ENCODE peak calls at places on chromosomes 12 and 14, in eight cellular contexts. H, Z, J, E, A, L, C and B are unnamed samples.

GRCh38 chr12:1630827-1631591 is 2.0 kb downstream of the WNT5B start:
- DNase-seq in H (no peak), Z (no peak), J (no peak), E (peak), A (no peak), L (no peak), C (peak), B (no peak)

GRCh38 chr12:44295958-44296623 is 460.2 kb downstream of the TMEM117 start:
- DNase-seq in H (no peak), Z (no peak), J (no peak), E (no peak), A (no peak), L (no peak), C (no peak), B (no peak)

GRCh38 chr14:71711619-71712018 is 220.6 kb upstream of the RGS6 start:
- DNase-seq in H (peak), Z (peak), J (peak), E (peak), A (no peak), L (no peak), C (no peak), B (peak)

GRCh38 chr12:98399532-98399931 is 115.9 kb upstream of the TMPO start:
- DNase-seq in H (peak), Z (peak), J (peak), E (no peak), A (no peak), L (peak), C (no peak), B (no peak)

GRCh38 chr14:60349663-60350365 is 100.8 kb downstream of the PPM1A start:
- DNase-seq in H (peak), Z (peak), J (peak), E (peak), A (peak), L (peak), C (no peak), B (peak)

GRCh38 chr12:47744778-47745436 is 13.8 kb downstream of the RAPGEF3 start:
- DNase-seq in H (no peak), Z (no peak), J (no peak), E (no peak), A (no peak), L (no peak), C (no peak), B (no peak)

GRCh38 chr12:110813298-110813697 is 33.5 kb upstream of the CCDC63 start:
- DNase-seq in H (no peak), Z (no peak), J (no peak), E (no peak), A (no peak), L (no peak), C (no peak), B (no peak)

GRCh38 chr12:51270847-51271518 is 768 bp upstream of the SMAGP start:
- DNase-seq in H (peak), Z (peak), J (peak), E (no peak), A (no peak), L (no peak), C (no peak), B (peak)

GRCh38 chr12:118315821-118316220 is 56.9 kb downstream of the TAOK3 start:
- DNase-seq in H (no peak), Z (no peak), J (peak), E (no peak), A (no peak), L (no peak), C (no peak), B (no peak)

GRCh38 chr14:51880810-51881580 is 20.6 kb downstream of the GNG2 start:
- DNase-seq in H (no peak), Z (peak), J (no peak), E (no peak), A (no peak), L (peak), C (no peak), B (no peak)

GRCh38 chr14:38951451-38951850 is 151.6 kb downstream of the SEC23A start:
- DNase-seq in H (peak), Z (peak), J (peak), E (no peak), A (no peak), L (no peak), C (no peak), B (no peak)

GRCh38 chr12:19462441-19462840 is 23.1 kb downstream of the AEBP2 start:
- DNase-seq in H (no peak), Z (peak), J (no peak), E (peak), A (no peak), L (no peak), C (no peak), B (no peak)

GRCh38 chr12:51926718-51927117 is 19.4 kb downstream of the ACVRL1 start:
- DNase-seq in H (no peak), Z (peak), J (peak), E (peak), A (peak), L (peak), C (no peak), B (no peak)

GRCh38 chr14:91401751-91402150 is 15.9 kb downstream of the CCDC88C start:
- DNase-seq in H (no peak), Z (no peak), J (no peak), E (no peak), A (no peak), L (no peak), C (no peak), B (no peak)

GRCh38 chr12:54357802-54358619 is 6.3 kb downstream of the GPR84 start:
- DNase-seq in H (no peak), Z (no peak), J (no peak), E (no peak), A (no peak), L (peak), C (no peak), B (no peak)

GRCh38 chr14:68386950-68387779 is 405.7 kb downstream of the ZFP36L1 start:
- DNase-seq in H (no peak), Z (peak), J (peak), E (no peak), A (no peak), L (no peak), C (no peak), B (no peak)

GRCh38 chr14:26138764-26139445 is 458.9 kb downstream of the NOVA1 start:
- DNase-seq in H (no peak), Z (peak), J (peak), E (no peak), A (no peak), L (no peak), C (no peak), B (peak)

GRCh38 chr12:75724913-75725312 is 213.5 kb upstream of the KRR1 start:
- DNase-seq in H (peak), Z (peak), J (peak), E (peak), A (no peak), L (no peak), C (no peak), B (no peak)

GRCh38 chr12:12278899-12279298 is 12.1 kb upstream of the LRP6 start:
- DNase-seq in H (no peak), Z (peak), J (peak), E (no peak), A (no peak), L (no peak), C (no peak), B (no peak)

GRCh38 chr14:76844223-76844622 is 18.0 kb downstream of the LRRC74A start:
- DNase-seq in H (no peak), Z (peak), J (peak), E (peak), A (peak), L (no peak), C (peak), B (no peak)

GRCh38 chr14:75559451-75560187 is 18.8 kb upstream of the FLVCR2 start:
- DNase-seq in H (peak), Z (peak), J (peak), E (peak), A (peak), L (peak), C (no peak), B (no peak)

GRCh38 chr12:69405466-69405865 is 45.9 kb downstream of the YEATS4 start:
- DNase-seq in H (peak), Z (peak), J (peak), E (peak), A (no peak), L (no peak), C (no peak), B (peak)

GRCh38 chr12:43273467-43273866 is 278.5 kb downstream of the ADAMTS20 start:
- DNase-seq in H (no peak), Z (no peak), J (peak), E (no peak), A (no peak), L (no peak), C (no peak), B (no peak)

GRCh38 chr14:88503754-88504406 is 50.9 kb downstream of the PTPN21 start:
- DNase-seq in H (no peak), Z (no peak), J (no peak), E (no peak), A (no peak), L (no peak), C (no peak), B (no peak)

GRCh38 chr14:56703947-56704346 is 106.3 kb downstream of the OTX2 start:
- DNase-seq in H (no peak), Z (no peak), J (no peak), E (no peak), A (no peak), L (no peak), C (no peak), B (no peak)
- TF ChIP-seq CTCF in H (no peak), Z (no peak), J (no peak), E (no peak), A (no peak), L (no peak), C (no peak), B (no peak)

DNA sequence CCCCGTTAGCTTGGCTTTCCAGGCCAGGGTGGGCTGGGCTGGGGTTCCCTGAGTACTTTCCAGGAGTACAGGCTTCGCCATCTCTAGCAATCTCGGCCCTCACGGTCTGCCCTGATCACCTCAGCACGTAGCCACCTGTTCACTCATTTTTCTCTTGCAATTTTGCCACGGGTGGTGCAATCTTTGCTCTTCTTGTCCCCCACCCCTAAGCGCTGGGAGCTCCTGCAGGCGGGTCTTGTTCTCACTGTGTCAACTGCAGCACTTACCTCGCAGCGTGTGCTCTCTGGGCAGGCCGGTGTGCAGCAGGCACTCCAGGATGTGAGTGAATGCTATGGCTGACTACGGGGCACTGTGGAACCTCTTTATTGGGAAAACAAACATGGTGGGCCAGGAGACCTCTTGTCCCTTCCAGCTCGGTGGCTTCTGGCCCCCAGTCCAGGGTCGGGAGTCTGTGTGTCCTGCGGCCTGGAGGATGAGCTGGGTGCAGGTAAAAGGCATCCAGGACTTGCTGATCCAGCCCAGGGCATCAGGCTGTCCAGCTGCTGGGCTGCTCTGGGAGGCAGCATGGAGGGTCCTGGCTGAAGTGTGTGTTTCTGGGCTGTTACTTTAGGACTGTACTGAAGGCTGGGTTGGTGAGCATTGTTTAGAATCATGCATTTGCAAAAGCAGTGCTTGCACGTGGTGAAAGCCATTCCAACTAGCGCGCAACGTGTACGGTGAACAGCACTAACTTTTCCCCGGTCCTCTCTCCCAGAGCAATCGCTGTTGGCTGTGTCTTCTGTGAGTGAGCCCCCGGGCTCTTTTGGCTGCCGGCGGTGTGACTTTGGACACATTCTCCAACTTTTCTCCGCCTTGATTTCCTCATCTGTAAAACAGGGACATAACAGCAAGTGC is 1.5 kb upstream of the ULK1 start:
- DNase-seq in H (no peak), Z (no peak), J (no peak), E (no peak), A (no peak), L (no peak), C (no peak), B (no peak)
- TF ChIP-seq CTCF in H (no peak), Z (no peak), J (no peak), E (no peak), A (no peak), L (no peak), C (no peak), B (no peak)

GRCh38 chr14:20343092-20343854 is at the start of gene PARP2:
- DNase-seq in H (peak), Z (peak), J (peak), E (peak), A (peak), L (peak), C (peak), B (peak)

GRCh38 chr14:20345366-20345765 is 1.9 kb downstream of the PARP2 start:
- DNase-seq in H (no peak), Z (no peak), J (no peak), E (no peak), A (no peak), L (no peak), C (no peak), B (no peak)

GRCh38 chr14:20346713-20347112 is 3.3 kb downstream of the PARP2 start:
- DNase-seq in H (no peak), Z (no peak), J (no peak), E (no peak), A (no peak), L (no peak), C (no peak), B (no peak)

GRCh38 chr14:20347747-20348146 is 4.3 kb downstream of the PARP2 start:
- DNase-seq in H (no peak), Z (no peak), J (no peak), E (no peak), A (no peak), L (no peak), C (no peak), B (no peak)

DNA sequence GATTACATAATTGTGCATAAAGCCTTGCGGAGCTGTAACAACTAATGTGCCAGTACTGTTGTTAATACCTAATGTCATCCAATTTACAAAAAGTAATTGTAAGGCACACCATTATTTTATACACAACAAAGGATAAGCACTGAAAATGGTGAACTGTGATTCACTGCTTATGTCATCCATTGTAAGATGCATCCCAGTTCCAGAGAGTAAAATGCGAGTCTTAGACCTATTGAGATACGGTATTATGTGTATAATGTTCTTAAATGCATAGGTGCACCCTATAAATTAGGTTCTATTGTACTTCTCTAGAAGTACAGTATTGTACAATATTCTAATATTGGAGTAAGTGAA is 395 bp downstream of the PARP2 start:
- DNase-seq in H (peak), Z (peak), J (peak), E (no peak), A (no peak), L (no peak), C (no peak), B (no peak)
- TF ChIP-seq CTCF in H (no peak), Z (no peak), J (no peak), E (no peak), A (no peak), L (no peak), C (no peak), B (no peak)

GRCh38 chr12:40970320-40970907 is 217.7 kb upstream of the PDZRN4 start:
- DNase-seq in H (no peak), Z (no peak), J (no peak), E (no peak), A (no peak), L (no peak), C (no peak), B (no peak)

GRCh38 chr12:40969796-40970195 is 218.3 kb upstream of the PDZRN4 start:
- DNase-seq in H (no peak), Z (no peak), J (no peak), E (no peak), A (no peak), L (no peak), C (no peak), B (no peak)

GRCh38 chr12:40971911-40972310 is 216.2 kb upstream of the PDZRN4 start:
- DNase-seq in H (no peak), Z (no peak), J (no peak), E (no peak), A (no peak), L (no peak), C (no peak), B (no peak)
- TF ChIP-seq CTCF in H (no peak), Z (no peak), J (no peak), E (no peak), A (no peak), L (no peak), C (no peak), B (no peak)